ENCODE peak calls at places on chromosomes 1 and 21, in four cellular contexts. N is HepG2, M is GM12878, Q is H1. R is an unnamed sample.

GRCh38 chr1:61318319-61319125 is 236.2 kb downstream of the NFIA start:
- DNase-seq in N (no peak), M (peak; percentile 71), Q (no peak), R (peak; percentile 68)

GRCh38 chr1:198880818-198881597 is 242.2 kb downstream of the PTPRC start:
- DNase-seq in N (peak; percentile 13), M (no peak), Q (no peak), R (no peak)

GRCh38 chr1:29655945-29656866 is 419.9 kb downstream of the PTPRU start:
- DNase-seq in N (no peak), M (no peak), Q (no peak), R (peak; percentile 60)

GRCh38 chr1:16174261-16174871 is 18.5 kb upstream of the EPHA2 start:
- DNase-seq in N (no peak), M (no peak), Q (no peak), R (no peak)

GRCh38 chr1:94697839-94698238 is 122.3 kb upstream of the SLC44A3 start:
- DNase-seq in N (peak; percentile 91), M (no peak), Q (no peak), R (no peak)

GRCh38 chr1:14848621-14849020 is 250.1 kb downstream of the KAZN start:
- DNase-seq in N (no peak), M (no peak), Q (no peak), R (no peak)

GRCh38 chr1:97114842-97115241 is 393.3 kb downstream of the PTBP2 start:
- DNase-seq in N (no peak), M (no peak), Q (peak; percentile 7), R (no peak)

GRCh38 chr1:234933031-234933430 is 195.6 kb downstream of the TOMM20 start:
- DNase-seq in N (no peak), M (no peak), Q (no peak), R (no peak)

GRCh38 chr1:13675222-13675621 is 24.8 kb upstream of the PRDM2 start:
- DNase-seq in N (no peak), M (no peak), Q (no peak), R (no peak)

GRCh38 chr21:44966135-44967081 is 26.6 kb downstream of the SLX9 start:
- DNase-seq in N (no peak), M (no peak), Q (no peak), R (no peak)

GRCh38 chr21:42583150-42583991 is 69.7 kb downstream of the SLC37A1 start:
- DNase-seq in N (no peak), M (no peak), Q (no peak), R (no peak)

GRCh38 chr1:157784801-157785200 is 7.9 kb upstream of the FCRL2 start:
- DNase-seq in N (no peak), M (no peak), Q (no peak), R (no peak)

GRCh38 chr1:156908541-156908940 is 11.9 kb upstream of the LRRC71 start:
- DNase-seq in N (no peak), M (no peak), Q (no peak), R (no peak)

GRCh38 chr1:6172549-6172948 is 7.6 kb downstream of the CHD5 start:
- DNase-seq in N (peak; percentile 36), M (no peak), Q (no peak), R (no peak)

GRCh38 chr1:238991730-238992490 is 394.5 kb upstream of the CHRM3 start:
- DNase-seq in N (no peak), M (no peak), Q (no peak), R (no peak)

GRCh38 chr1:221708987-221709386 is 32.9 kb downstream of the DUSP10 start:
- DNase-seq in N (peak; percentile 85), M (no peak), Q (no peak), R (no peak)

GRCh38 chr1:11913291-11913690 is 12.9 kb downstream of the KIAA2013 start:
- DNase-seq in N (peak; percentile 38), M (no peak), Q (no peak), R (no peak)

GRCh38 chr1:229003233-229004031 is 267.5 kb upstream of the RAB4A start:
- DNase-seq in N (peak; percentile 92), M (no peak), Q (no peak), R (no peak)

GRCh38 chr21:38326429-38326828 is 69.6 kb downstream of the KCNJ15 start:
- DNase-seq in N (no peak), M (no peak), Q (no peak), R (no peak)

GRCh38 chr1:54229281-54229891 is 29.4 kb downstream of the MRPL37 start:
- DNase-seq in N (peak; percentile 35), M (no peak), Q (no peak), R (no peak)

GRCh38 chr1:1118011-1118892 is 2.4 kb upstream of the C1orf159 start:
- DNase-seq in N (no peak), M (no peak), Q (no peak), R (no peak)

GRCh38 chr1:65679773-65680172 is 112.9 kb upstream of the PDE4B start:
- DNase-seq in N (no peak), M (no peak), Q (no peak), R (no peak)

GRCh38 chr1:199914546-199914945 is 113.0 kb upstream of the NR5A2 start:
- DNase-seq in N (no peak), M (no peak), Q (no peak), R (no peak)

GRCh38 chr1:53826367-53826766 is 11.7 kb downstream of the NDC1 start:
- DNase-seq in N (no peak), M (no peak), Q (no peak), R (no peak)

GRCh38 chr1:208198271-208198670 is 45.9 kb downstream of the PLXNA2 start:
- DNase-seq in N (no peak), M (no peak), Q (no peak), R (no peak)

GRCh38 chr21:32611471-32611997 is 643 bp downstream of the CFAP298 start:
- DNase-seq in N (no peak), M (no peak), Q (no peak), R (peak; percentile 54)

GRCh38 chr1:150006881-150007401 is 3.6 kb downstream of the OTUD7B start:
- DNase-seq in N (no peak), M (no peak), Q (no peak), R (no peak)

GRCh38 chr1:211610779-211611556 is 32.0 kb upstream of the SLC30A1 start:
- DNase-seq in N (peak; percentile 69), M (no peak), Q (no peak), R (no peak)

GRCh38 chr1:112803906-112804762 is 89.0 kb upstream of the PPM1J start:
- DNase-seq in N (peak; percentile 48), M (peak; percentile 4), Q (no peak), R (peak; percentile 88)

GRCh38 chr21:17708541-17709265 is 96.0 kb upstream of the BTG3 start:
- DNase-seq in N (no peak), M (no peak), Q (no peak), R (no peak)

GRCh38 chr1:43536864-43537358 is 6.2 kb downstream of the PTPRF start:
- DNase-seq in N (no peak), M (no peak), Q (no peak), R (no peak)

GRCh38 chr1:43538143-43538487 is 7.4 kb downstream of the PTPRF start:
- DNase-seq in N (no peak), M (no peak), Q (no peak), R (no peak)

GRCh38 chr1:43537423-43538142 is 6.9 kb downstream of the PTPRF start:
- DNase-seq in N (no peak), M (no peak), Q (no peak), R (no peak)

GRCh38 chr1:43534256-43534655 is 3.6 kb downstream of the PTPRF start:
- DNase-seq in N (no peak), M (no peak), Q (no peak), R (no peak)

DNA sequence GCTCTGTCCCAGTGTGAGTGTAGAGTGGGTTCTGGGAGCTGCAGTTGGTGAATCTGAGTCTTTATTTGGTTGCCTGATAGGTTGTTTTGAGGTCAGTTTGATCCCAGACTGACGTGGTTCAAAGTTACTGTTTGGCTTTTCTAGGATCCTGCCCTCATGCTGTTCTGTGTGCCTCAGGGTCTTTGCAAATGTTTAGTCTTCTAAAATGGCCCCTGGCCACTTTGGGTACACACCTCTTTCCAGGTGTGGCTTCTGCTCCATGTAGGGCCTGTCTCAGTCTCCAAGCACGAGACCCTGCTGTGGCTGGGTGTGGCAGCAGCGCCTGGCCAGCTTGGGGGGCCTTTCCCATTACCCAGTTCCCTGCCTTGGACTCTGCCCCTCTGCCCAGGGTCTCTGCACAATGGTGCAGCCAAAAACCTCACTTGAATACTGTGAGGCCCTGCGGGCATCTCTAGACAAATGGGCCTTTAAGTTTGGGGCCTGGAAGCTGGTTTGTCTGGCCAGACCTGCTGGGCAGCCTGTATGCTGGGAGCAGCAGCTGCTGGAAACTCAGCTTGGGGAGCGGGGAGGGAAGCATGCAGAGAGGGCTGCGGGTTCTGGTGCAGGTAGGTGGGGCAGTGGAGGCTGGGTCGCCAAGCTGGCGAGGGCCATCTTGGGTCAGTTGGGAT is 5.6 kb downstream of the PTPRF start:
- DNase-seq in N (no peak), M (no peak), Q (no peak), R (no peak)
- TF ChIP-seq SP1 in N (no peak), M (no peak), Q (no peak), R (no peak)

GRCh38 chr1:31005198-31005597 is 60.3 kb downstream of the PUM1 start:
- DNase-seq in N (no peak), M (no peak), Q (no peak), R (no peak)

GRCh38 chr1:31005617-31006166 is 59.8 kb downstream of the PUM1 start:
- DNase-seq in N (no peak), M (no peak), Q (no peak), R (no peak)

GRCh38 chr1:31010081-31010989 is 55.2 kb downstream of the PUM1 start:
- DNase-seq in N (no peak), M (peak; percentile 44), Q (no peak), R (no peak)

GRCh38 chr1:31006760-31007159 is 58.8 kb downstream of the PUM1 start:
- DNase-seq in N (no peak), M (no peak), Q (no peak), R (no peak)

GRCh38 chr1:31007462-31007991 is 58.0 kb downstream of the PUM1 start:
- DNase-seq in N (no peak), M (no peak), Q (no peak), R (no peak)
- TF ChIP-seq SUZ12 in N (no peak), M (no peak), Q (no peak), R (no peak)

GRCh38 chr1:248000169-248000568 is 13.3 kb upstream of the OR2L5 start:
- DNase-seq in N (no peak), M (no peak), Q (no peak), R (no peak)
- TF ChIP-seq SP1 in N (no peak), M (no peak), Q (no peak), R (no peak)

DNA sequence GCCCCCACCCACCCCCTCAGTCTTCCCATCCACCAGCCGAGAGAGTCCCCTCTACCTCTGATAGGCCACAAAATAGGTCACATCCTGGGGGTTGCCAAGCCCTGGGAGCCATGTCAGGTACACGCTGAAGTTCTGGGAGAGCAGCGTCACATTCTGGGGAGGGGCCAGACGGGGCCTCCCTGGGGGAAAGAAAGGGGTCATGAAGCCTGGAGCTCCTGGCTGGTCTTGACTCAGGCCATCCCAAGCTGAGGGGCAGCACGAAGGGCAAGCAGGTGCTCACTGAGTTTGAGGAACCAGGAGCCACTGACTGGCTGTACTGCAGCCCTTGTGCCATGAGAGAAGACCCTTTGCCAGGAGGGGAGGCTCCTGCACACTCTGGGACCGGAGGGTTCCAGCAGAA is 6.4 kb downstream of the IFNLR1 start:
- DNase-seq in N (no peak), M (no peak), Q (no peak), R (no peak)
- TF ChIP-seq SUZ12 in N (no peak), M (no peak), Q (no peak), R (no peak)

DNA sequence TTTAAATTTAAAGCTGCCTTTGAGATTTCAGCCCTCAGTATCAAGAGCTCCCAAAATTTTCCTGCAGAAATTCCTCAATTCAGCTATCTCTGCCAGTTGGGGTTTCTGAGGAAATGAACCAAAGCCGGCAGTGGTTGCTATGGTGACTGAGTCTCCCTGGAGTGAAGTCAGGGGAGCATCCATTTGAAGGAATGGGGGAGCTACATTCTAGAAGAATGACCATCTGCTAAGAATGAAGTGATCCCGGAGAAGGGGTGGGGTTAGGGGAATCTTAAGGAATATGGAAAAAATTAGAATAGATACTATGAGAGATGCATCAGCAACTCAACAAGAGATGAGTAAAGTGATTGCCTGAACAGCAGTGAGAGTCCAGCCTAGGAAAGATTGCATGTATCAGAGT is 94.6 kb downstream of the CHD1L start:
- DNase-seq in N (no peak), M (no peak), Q (no peak), R (no peak)
- TF ChIP-seq SP1 in N (no peak), M (no peak), Q (no peak), R (no peak)

R was measured in HEK293T.